ENCODE peak calls at places on chromosomes 5 and 9, in ten cellular contexts. G, Q, T, O, R, I, D, P, U and C are unnamed samples.

GRCh38 chr5:7546555-7546954 is 150.6 kb downstream of the ADCY2 start:
- DNase-seq in T (no peak), U (no peak), O (no peak), D (no peak), Q (no peak), R (no peak), P (no peak), I (no peak), G (no peak), C (no peak)

GRCh38 chr5:14505310-14506140 is 76.1 kb upstream of the OTULINL start:
- DNase-seq in G (no peak), O (no peak), I (no peak), D (no peak), Q (no peak), U (no peak), T (no peak), R (no peak), P (no peak), C (no peak)

GRCh38 chr5:158731014-158731413 is 368.7 kb downstream of the EBF1 start:
- DNase-seq in I (no peak), P (no peak), U (no peak), Q (no peak), O (no peak), D (no peak), G (no peak), R (no peak), T (no peak), C (no peak)

GRCh38 chr5:96961053-96961452 is 25.2 kb downstream of the LNPEP start:
- DNase-seq in G (no peak), O (no peak), P (peak), R (no peak), I (no peak), D (no peak), T (peak), Q (no peak), U (no peak), C (peak)

GRCh38 chr9:70979971-70980370 is 141.4 kb downstream of the TRPM3 start:
- DNase-seq in P (peak), T (no peak), I (peak), G (peak), U (no peak), Q (no peak), D (no peak), O (no peak), R (no peak), C (no peak)

GRCh38 chr9:91150273-91151013 is 211.3 kb downstream of the AUH start:
- DNase-seq in P (no peak), Q (no peak), G (no peak), I (no peak), U (no peak), R (no peak), D (no peak), T (no peak), O (no peak), C (no peak)

GRCh38 chr9:131036071-131036470 is 27.1 kb downstream of the LAMC3 start:
- DNase-seq in I (no peak), D (no peak), P (no peak), U (no peak), T (no peak), R (no peak), Q (no peak), O (no peak), G (no peak), C (no peak)

GRCh38 chr5:88881566-88881965 is 1.4 kb downstream of the MEF2C start:
- DNase-seq in T (peak), G (peak), R (no peak), I (no peak), D (no peak), O (no peak), P (peak), U (no peak), Q (peak), C (peak)

GRCh38 chr9:83432104-83432627 is 106.0 kb downstream of the FRMD3 start:
- DNase-seq in U (no peak), G (no peak), I (peak), P (no peak), Q (peak), R (no peak), D (no peak), O (no peak), T (no peak), C (no peak)

GRCh38 chr5:150272531-150272930 is 17.0 kb downstream of the CAMK2A start:
- DNase-seq in R (no peak), U (peak), O (no peak), G (peak), D (no peak), P (peak), T (peak), Q (peak), I (no peak), C (peak)

GRCh38 chr9:110880123-110880522 is 158.1 kb downstream of the LPAR1 start:
- DNase-seq in Q (no peak), T (no peak), O (no peak), D (no peak), U (no peak), G (peak), R (no peak), I (peak), P (peak), C (no peak)

GRCh38 chr5:171494452-171495121 is 75.1 kb downstream of the FGF18 start:
- DNase-seq in T (no peak), U (peak), Q (peak), O (no peak), G (peak), P (peak), R (peak), D (no peak), I (peak), C (no peak)

GRCh38 chr5:126837907-126838539 is 61.1 kb downstream of the LMNB1 start:
- DNase-seq in Q (no peak), G (peak), P (peak), U (no peak), O (no peak), D (no peak), R (no peak), T (no peak), I (no peak), C (no peak)
- TF ChIP-seq CTCF in Q (peak), G (peak), P (peak), U (peak), O (peak), D (peak), R (no peak), T (peak), I (peak), C (no peak)

DNA sequence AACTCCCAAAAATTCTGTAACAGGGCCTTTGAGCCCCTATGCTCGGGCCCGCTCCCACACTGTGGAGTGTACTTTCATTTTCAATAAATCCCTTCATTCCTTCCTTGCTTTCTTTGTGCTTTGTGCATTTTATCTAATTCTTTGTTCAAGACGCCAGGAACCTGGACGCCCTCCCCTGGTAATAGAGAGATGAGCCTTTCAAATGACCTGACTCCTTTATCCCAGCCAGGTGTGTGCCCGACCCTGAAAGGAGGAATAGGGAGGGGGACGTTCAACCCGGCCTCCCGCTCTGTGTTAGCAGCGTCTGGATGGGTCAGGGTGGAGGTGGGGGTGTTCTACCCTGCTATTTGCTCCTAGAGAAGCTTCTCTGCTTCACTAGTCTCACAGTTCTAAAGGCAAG is 53.9 kb downstream of the FXN start:
- DNase-seq in U (no peak), I (no peak), R (no peak), T (no peak), G (no peak), Q (no peak), D (no peak), P (no peak), O (no peak), C (no peak)
- TF ChIP-seq CTCF in U (peak), I (no peak), R (no peak), T (no peak), G (no peak), Q (no peak), D (no peak), P (no peak), O (no peak), C (no peak)

DNA sequence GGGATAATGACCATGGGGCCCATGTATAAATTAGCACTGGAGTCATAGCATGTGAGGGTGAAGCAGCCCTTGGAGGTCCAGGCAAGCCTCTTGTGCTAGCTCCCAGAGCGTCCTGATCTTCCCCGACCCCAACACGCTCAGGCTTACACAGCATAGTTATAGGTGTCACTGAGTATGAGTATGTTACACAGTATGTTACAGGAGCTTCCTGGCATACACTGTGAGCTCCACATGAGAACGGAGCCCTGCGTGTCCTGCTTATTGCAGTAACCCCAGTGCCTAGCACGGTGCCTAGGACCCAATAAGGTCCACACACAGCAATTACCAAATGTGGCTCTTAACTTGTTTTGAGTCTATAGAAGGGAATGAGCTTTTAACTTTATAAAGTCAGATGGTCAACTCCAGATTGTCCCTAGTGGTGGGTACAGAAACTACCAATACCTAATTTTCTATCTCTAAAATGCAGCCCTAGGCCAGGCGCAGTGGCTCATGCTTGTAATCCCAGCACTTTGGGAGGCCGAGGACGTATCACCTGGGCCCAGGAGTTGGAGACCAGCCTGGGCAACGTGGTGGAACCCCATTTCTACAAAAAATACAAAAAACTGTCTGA is 64.1 kb downstream of the PLAC8L1 start:
- DNase-seq in O (no peak), U (no peak), I (no peak), T (no peak), G (no peak), D (no peak), R (no peak), Q (peak), P (no peak), C (no peak)
- TF ChIP-seq CTCF in O (peak), U (peak), I (peak), T (peak), G (peak), D (no peak), R (peak), Q (peak), P (peak), C (peak)

GRCh38 chr9:128149001-128149701 is at the start of gene LCN2:
- DNase-seq in Q (peak), U (no peak), T (no peak), P (no peak), O (no peak), G (no peak), D (no peak), I (no peak), R (peak), C (no peak)

GRCh38 chr9:128151343-128152132 is 2.3 kb downstream of the LCN2 start:
- DNase-seq in R (no peak), T (no peak), P (no peak), Q (no peak), G (no peak), U (peak), O (no peak), D (no peak), I (no peak), C (no peak)

GRCh38 chr9:128152133-128152780 is 3.0 kb downstream of the LCN2 start:
- DNase-seq in T (no peak), P (no peak), R (no peak), O (no peak), Q (no peak), D (no peak), G (no peak), I (no peak), U (no peak), C (no peak)

GRCh38 chr9:128149951-128150593 is 819 bp downstream of the LCN2 start:
- DNase-seq in P (no peak), I (no peak), U (no peak), Q (no peak), O (no peak), R (no peak), G (no peak), T (no peak), D (no peak), C (no peak)

DNA sequence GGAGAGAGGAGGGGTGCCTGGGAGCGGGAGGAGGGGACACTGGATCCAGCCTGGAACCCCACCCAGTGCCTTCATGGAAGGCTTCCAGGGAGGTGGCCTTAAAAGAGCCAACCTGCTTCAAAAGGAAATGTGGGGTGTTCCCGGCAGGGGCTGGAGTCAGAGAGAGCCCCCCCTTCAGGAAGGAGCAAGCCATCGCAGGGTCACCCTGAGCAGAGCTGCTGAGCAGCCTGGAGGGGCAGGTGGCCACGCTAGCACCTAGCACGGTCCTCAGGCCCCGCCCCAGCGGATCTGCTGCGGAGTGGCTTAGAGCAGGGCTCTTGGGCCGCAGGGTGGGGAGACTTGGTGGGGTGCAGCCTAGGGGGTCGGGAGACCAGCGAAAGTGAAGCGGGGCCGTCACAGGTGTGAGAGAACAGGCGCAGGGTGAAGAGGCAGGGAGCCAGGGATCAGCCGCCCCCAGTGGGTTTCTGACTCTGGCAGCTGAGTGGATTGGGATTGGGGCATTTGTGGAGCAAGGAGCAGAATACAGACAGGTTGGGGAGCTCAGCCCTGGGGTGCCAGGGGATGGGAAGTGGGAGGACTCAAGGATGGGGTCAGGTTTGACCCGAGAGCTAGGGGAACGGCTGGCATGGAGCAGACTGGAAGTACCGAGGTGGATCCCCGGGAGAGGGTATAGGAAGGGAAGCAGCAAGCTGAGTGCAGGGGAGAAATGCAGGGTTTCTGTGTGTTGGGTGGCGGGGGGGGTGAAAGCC is 1.5 kb downstream of the LCN2 start:
- DNase-seq in T (peak), R (peak), D (no peak), G (no peak), P (no peak), U (no peak), I (no peak), Q (no peak), O (no peak), C (peak)
- TF ChIP-seq CTCF in T (peak), R (peak), D (no peak), G (peak), P (peak), U (no peak), I (no peak), Q (peak), O (peak), C (peak)

DNA sequence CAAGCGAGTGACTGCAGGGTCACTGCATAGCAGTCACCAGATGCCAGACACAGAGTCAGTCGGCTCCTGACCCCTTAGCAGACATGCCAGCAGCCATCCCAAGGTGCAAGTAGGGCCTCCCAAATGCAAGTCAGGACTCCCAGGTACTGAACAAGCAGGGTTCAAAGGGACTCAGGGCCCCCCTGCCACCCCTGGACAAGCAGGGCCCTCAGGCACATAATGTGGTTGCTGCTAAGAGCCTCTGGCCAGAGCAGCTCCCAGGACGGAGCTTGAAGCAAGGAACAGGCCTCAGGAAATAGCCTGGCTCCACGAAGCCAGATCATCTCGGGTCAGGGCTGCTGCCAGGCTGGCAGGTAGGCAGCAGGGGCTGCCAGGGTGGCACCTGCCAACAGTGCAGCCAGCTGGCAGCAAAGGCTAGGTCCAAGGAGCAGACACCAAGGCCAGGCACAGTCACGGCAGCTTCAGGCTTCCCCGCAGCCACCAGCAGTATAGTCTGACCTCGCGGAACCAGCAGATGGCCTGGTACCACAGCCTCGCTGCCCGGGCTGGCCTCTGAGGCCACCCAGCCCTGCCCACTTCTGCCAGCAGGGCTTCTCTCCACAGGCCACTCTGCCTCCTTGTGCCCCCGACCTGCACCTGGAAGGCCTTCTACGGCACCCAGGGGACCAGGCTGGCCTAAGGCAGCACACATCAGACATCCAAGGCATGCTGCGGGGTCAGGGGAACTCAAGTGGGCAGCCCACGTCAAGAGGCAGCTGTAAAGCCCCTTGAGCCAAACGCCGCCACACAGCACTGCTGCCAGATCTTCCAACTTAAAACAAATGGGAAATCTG is 7.4 kb downstream of the EEIG1 start:
- DNase-seq in P (no peak), I (no peak), T (no peak), G (no peak), O (no peak), R (no peak), D (peak), Q (no peak), U (no peak), C (no peak)
- TF ChIP-seq CTCF in P (no peak), I (no peak), T (no peak), G (no peak), O (no peak), R (no peak), D (no peak), Q (no peak), U (no peak), C (no peak)

GRCh38 chr9:123364241-123364824 is 8.3 kb downstream of the CRB2 start:
- DNase-seq in G (peak), T (peak), R (no peak), Q (no peak), D (no peak), P (peak), U (peak), O (no peak), I (no peak), C (no peak)

GRCh38 chr9:123362856-123363255 is 6.9 kb downstream of the CRB2 start:
- DNase-seq in T (no peak), G (no peak), U (no peak), Q (no peak), O (no peak), I (no peak), P (no peak), R (no peak), D (no peak), C (no peak)

GRCh38 chr9:123365881-123366528 is 10.0 kb downstream of the CRB2 start:
- DNase-seq in Q (no peak), U (no peak), G (no peak), I (no peak), R (no peak), D (no peak), T (no peak), P (no peak), O (no peak), C (no peak)

GRCh38 chr9:123368023-123368422 is 12.0 kb downstream of the CRB2 start:
- DNase-seq in T (no peak), R (no peak), Q (no peak), D (no peak), U (no peak), O (no peak), P (no peak), G (no peak), I (no peak), C (no peak)

GRCh38 chr9:123365287-123365880 is 9.4 kb downstream of the CRB2 start:
- DNase-seq in D (no peak), R (no peak), U (no peak), Q (no peak), P (no peak), I (no peak), T (no peak), G (no peak), O (no peak), C (no peak)
- TF ChIP-seq CTCF in D (no peak), R (peak), U (peak), Q (peak), P (peak), I (no peak), T (peak), G (no peak), O (peak), C (peak)

GRCh38 chr9:121735065-121735791 is 83.8 kb downstream of the DAB2IP start:
- DNase-seq in Q (peak), R (no peak), D (no peak), G (peak), T (peak), I (peak), U (peak), O (no peak), P (peak), C (peak)
- TF ChIP-seq CTCF in Q (peak), R (peak), D (peak), G (peak), T (peak), I (peak), U (peak), O (peak), P (peak), C (peak)